ENCODE peak calls at places on chromosomes 12 and 14, in five cellular contexts. One of them, this sample, is unnamed.

GRCh38 chr14:95875831-95876768 is 532 bp upstream of the TUNAR start:
- DNase-seq in Caco-2: no peak
- DNase-seq in suprapubic skin: no peak
- DNase-seq in CD4-positive, CD25-positive, alpha-beta regulatory T cell: no peak
- DNase-seq in PC-3: no peak
- DNase-seq in this sample: no peak

GRCh38 chr12:92543872-92544271 is 158.9 kb upstream of the PLEKHG7 start:
- DNase-seq in Caco-2: no peak
- DNase-seq in suprapubic skin: no peak
- DNase-seq in CD4-positive, CD25-positive, alpha-beta regulatory T cell: no peak
- DNase-seq in PC-3: peak; percentile 8
- DNase-seq in this sample: no peak

GRCh38 chr12:14394317-14395058 is 29.0 kb downstream of the ATF7IP start:
- DNase-seq in Caco-2: peak; percentile 56
- DNase-seq in suprapubic skin: no peak
- DNase-seq in CD4-positive, CD25-positive, alpha-beta regulatory T cell: peak; percentile 75
- DNase-seq in PC-3: peak; percentile 53
- DNase-seq in this sample: no peak

GRCh38 chr12:101298426-101298825 is 18.5 kb downstream of the UTP20 start:
- DNase-seq in Caco-2: no peak
- DNase-seq in suprapubic skin: no peak
- DNase-seq in CD4-positive, CD25-positive, alpha-beta regulatory T cell: no peak
- DNase-seq in PC-3: peak; percentile 75
- DNase-seq in this sample: no peak

GRCh38 chr14:101008196-101008595 is 104.7 kb upstream of the RTL1 start:
- DNase-seq in Caco-2: no peak
- DNase-seq in suprapubic skin: peak; percentile 69
- DNase-seq in CD4-positive, CD25-positive, alpha-beta regulatory T cell: no peak
- DNase-seq in PC-3: no peak
- DNase-seq in this sample: peak; percentile 20

GRCh38 chr12:80763874-80764273 is 47.2 kb downstream of the MYF5 start:
- DNase-seq in Caco-2: no peak
- DNase-seq in suprapubic skin: no peak
- DNase-seq in CD4-positive, CD25-positive, alpha-beta regulatory T cell: no peak
- DNase-seq in PC-3: peak; percentile 60
- DNase-seq in this sample: no peak

GRCh38 chr12:129145381-129145780 is 292.1 kb downstream of the GLT1D1 start:
- DNase-seq in Caco-2: no peak
- DNase-seq in suprapubic skin: no peak
- DNase-seq in CD4-positive, CD25-positive, alpha-beta regulatory T cell: no peak
- DNase-seq in PC-3: no peak
- DNase-seq in this sample: no peak

GRCh38 chr12:42402821-42403411 is 76.9 kb downstream of the PPHLN1 start:
- DNase-seq in Caco-2: no peak
- DNase-seq in suprapubic skin: no peak
- DNase-seq in CD4-positive, CD25-positive, alpha-beta regulatory T cell: no peak
- DNase-seq in PC-3: no peak
- DNase-seq in this sample: no peak

GRCh38 chr14:24431569-24432258 is 2.0 kb downstream of the KHNYN start:
- DNase-seq in Caco-2: peak; percentile 93
- DNase-seq in suprapubic skin: peak; percentile 95
- DNase-seq in CD4-positive, CD25-positive, alpha-beta regulatory T cell: peak; percentile 86
- DNase-seq in PC-3: peak; percentile 93
- DNase-seq in this sample: peak; percentile 92

GRCh38 chr14:68975667-68976066 is 3.4 kb downstream of the ACTN1 start:
- DNase-seq in Caco-2: no peak
- DNase-seq in suprapubic skin: no peak
- DNase-seq in CD4-positive, CD25-positive, alpha-beta regulatory T cell: no peak
- DNase-seq in PC-3: no peak
- DNase-seq in this sample: no peak

GRCh38 chr14:61498303-61498702 is 176.9 kb downstream of the PRKCH start:
- DNase-seq in Caco-2: no peak
- DNase-seq in suprapubic skin: no peak
- DNase-seq in CD4-positive, CD25-positive, alpha-beta regulatory T cell: no peak
- DNase-seq in PC-3: no peak
- DNase-seq in this sample: no peak

GRCh38 chr12:67042697-67043131 is 226.4 kb upstream of the CAND1 start:
- DNase-seq in Caco-2: no peak
- DNase-seq in suprapubic skin: no peak
- DNase-seq in CD4-positive, CD25-positive, alpha-beta regulatory T cell: no peak
- DNase-seq in PC-3: peak; percentile 69
- DNase-seq in this sample: no peak

GRCh38 chr12:10716704-10717315 is 6.3 kb downstream of the YBX3 start:
- DNase-seq in Caco-2: peak; percentile 79
- DNase-seq in suprapubic skin: peak; percentile 94
- DNase-seq in CD4-positive, CD25-positive, alpha-beta regulatory T cell: no peak
- DNase-seq in PC-3: peak; percentile 88
- DNase-seq in this sample: peak; percentile 68

GRCh38 chr12:132478433-132478803 is 11.5 kb upstream of the FBRSL1 start:
- DNase-seq in Caco-2: no peak
- DNase-seq in suprapubic skin: no peak
- DNase-seq in CD4-positive, CD25-positive, alpha-beta regulatory T cell: no peak
- DNase-seq in PC-3: no peak
- DNase-seq in this sample: no peak

GRCh38 chr12:2633825-2634200 is 161.0 kb upstream of the FKBP4 start:
- DNase-seq in Caco-2: no peak
- DNase-seq in suprapubic skin: no peak
- DNase-seq in CD4-positive, CD25-positive, alpha-beta regulatory T cell: no peak
- DNase-seq in PC-3: no peak
- DNase-seq in this sample: no peak

GRCh38 chr14:37034410-37035285 is 137.8 kb downstream of the SLC25A21 start:
- DNase-seq in Caco-2: no peak
- DNase-seq in suprapubic skin: no peak
- DNase-seq in CD4-positive, CD25-positive, alpha-beta regulatory T cell: no peak
- DNase-seq in PC-3: no peak
- DNase-seq in this sample: no peak
- H3K36me3 ChIP-seq in Caco-2: no peaks in the 10 kb centered on the region
- H3K36me3 ChIP-seq in suprapubic skin: no peaks in the 10 kb centered on the region
- H3K36me3 ChIP-seq in CD4-positive, CD25-positive, alpha-beta regulatory T cell: no peaks in the 10 kb centered on the region
- H3K36me3 ChIP-seq in PC-3: no peaks in the 10 kb centered on the region
- H3K36me3 ChIP-seq in this sample: no peaks in the 10 kb centered on the region

GRCh38 chr14:26982071-26982470 is 384.2 kb upstream of the NOVA1 start:
- DNase-seq in Caco-2: no peak
- DNase-seq in suprapubic skin: no peak
- DNase-seq in CD4-positive, CD25-positive, alpha-beta regulatory T cell: no peak
- DNase-seq in PC-3: no peak
- DNase-seq in this sample: no peak

GRCh38 chr14:26987734-26988363 is 390.0 kb upstream of the NOVA1 start:
- DNase-seq in Caco-2: no peak
- DNase-seq in suprapubic skin: no peak
- DNase-seq in CD4-positive, CD25-positive, alpha-beta regulatory T cell: no peak
- DNase-seq in PC-3: no peak
- DNase-seq in this sample: no peak

GRCh38 chr14:26984318-26985177 is 386.7 kb upstream of the NOVA1 start:
- DNase-seq in Caco-2: peak; percentile 42
- DNase-seq in suprapubic skin: no peak
- DNase-seq in CD4-positive, CD25-positive, alpha-beta regulatory T cell: no peak
- DNase-seq in PC-3: peak; percentile 78
- DNase-seq in this sample: peak; percentile 55
- H3K4me3 ChIP-seq in Caco-2: no peak overlapping the region
- H3K4me3 ChIP-seq in suprapubic skin: no peak overlapping the region
- H3K4me3 ChIP-seq in CD4-positive, CD25-positive, alpha-beta regulatory T cell: no peak overlapping the region
- H3K4me3 ChIP-seq in PC-3: no peak overlapping the region
- H3K4me3 ChIP-seq in this sample: no peak overlapping the region

DNA sequence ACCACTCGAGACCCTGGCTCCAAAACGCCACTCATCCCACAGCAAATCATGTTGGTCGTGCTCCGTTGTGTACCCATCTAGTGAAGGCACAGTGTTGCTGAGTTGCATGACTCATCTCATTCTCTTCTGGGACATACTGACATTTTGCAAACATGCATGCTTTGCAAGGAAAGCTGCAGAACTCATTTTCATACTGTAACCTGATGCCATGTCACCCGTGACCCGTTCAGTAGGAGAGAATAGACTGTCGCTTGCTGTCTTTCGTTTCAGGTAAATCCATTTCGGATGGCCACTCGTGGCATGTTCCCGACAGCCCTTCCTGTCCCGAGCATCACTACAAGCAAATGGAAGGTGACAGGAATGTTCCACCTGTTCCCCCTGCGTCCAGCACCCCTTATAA is 78.2 kb downstream of the ESR2 start:
- DNase-seq in Caco-2: no peak
- DNase-seq in suprapubic skin: no peak
- DNase-seq in CD4-positive, CD25-positive, alpha-beta regulatory T cell: no peak
- DNase-seq in PC-3: no peak
- DNase-seq in this sample: no peak
- H3K36me3 ChIP-seq in Caco-2: no peaks in the 10 kb centered on the region
- H3K36me3 ChIP-seq in suprapubic skin: peaks cover 92% of the 10 kb centered on the region
- H3K36me3 ChIP-seq in CD4-positive, CD25-positive, alpha-beta regulatory T cell: peaks cover 99% of the 10 kb centered on the region
- H3K36me3 ChIP-seq in PC-3: no peaks in the 10 kb centered on the region
- H3K36me3 ChIP-seq in this sample: peaks cover 20% of the 10 kb centered on the region

GRCh38 chr14:90330203-90331196 is 1.2 kb downstream of the NRDE2 start:
- DNase-seq in Caco-2: no peak
- DNase-seq in suprapubic skin: no peak
- DNase-seq in CD4-positive, CD25-positive, alpha-beta regulatory T cell: no peak
- DNase-seq in PC-3: no peak
- DNase-seq in this sample: no peak
- H3K4me3 ChIP-seq in Caco-2: peak overlapping the region; percentile 37
- H3K4me3 ChIP-seq in suprapubic skin: peak overlapping the region; percentile 71
- H3K4me3 ChIP-seq in CD4-positive, CD25-positive, alpha-beta regulatory T cell: peak overlapping the region; percentile 93
- H3K4me3 ChIP-seq in PC-3: peak overlapping the region; percentile 82
- H3K4me3 ChIP-seq in this sample: peak overlapping the region; percentile 57

DNA sequence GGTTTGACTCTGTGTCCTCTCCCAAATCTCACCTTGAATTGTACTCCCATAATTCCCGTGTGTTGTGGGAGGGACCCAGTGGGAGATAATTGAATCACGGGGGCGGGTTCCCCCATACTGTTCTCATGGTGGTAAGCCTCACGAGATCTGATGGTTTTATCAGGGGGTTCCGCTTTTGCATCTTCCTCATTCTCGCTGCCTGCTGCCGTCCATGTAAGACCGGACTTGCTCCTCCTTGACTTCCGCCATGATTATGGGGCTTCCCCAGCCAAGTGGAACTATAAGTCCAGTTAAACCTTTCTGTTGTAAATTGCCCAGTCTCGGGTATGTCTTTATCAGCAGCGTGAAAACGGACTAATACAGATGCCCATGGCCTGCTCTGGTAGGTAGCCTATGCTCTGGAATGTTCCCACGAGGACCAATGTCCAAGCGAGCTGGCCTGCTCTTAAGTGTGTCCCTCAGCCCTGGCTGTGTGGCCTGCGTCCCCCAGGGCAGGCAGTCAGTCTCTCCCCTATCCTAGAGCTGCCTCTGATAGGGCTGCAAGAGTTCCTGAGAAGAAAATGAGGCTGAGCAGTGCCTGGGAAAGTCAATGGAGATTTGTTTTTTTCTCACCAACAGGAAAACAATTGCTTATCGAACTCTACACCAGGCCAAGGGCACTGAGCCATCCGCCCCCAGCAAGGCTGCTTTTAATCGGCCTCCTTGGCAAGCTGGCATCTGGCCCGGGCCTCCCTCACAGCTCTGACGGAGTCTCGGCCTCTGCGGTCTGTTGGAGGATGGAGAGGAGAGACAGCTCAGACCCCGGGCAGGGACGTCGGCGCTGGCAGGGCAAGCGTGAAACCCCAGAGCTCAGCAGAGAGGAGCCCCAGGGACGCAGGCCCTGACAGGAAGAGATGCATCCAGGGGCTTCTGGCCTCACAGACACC is 17.8 kb downstream of the CAMKK2 start:
- DNase-seq in Caco-2: no peak
- DNase-seq in suprapubic skin: no peak
- DNase-seq in CD4-positive, CD25-positive, alpha-beta regulatory T cell: no peak
- DNase-seq in PC-3: no peak
- DNase-seq in this sample: peak; percentile 54
- H3K36me3 ChIP-seq in Caco-2: no peaks in the 10 kb centered on the region
- H3K36me3 ChIP-seq in suprapubic skin: peaks cover 8% of the 10 kb centered on the region
- H3K36me3 ChIP-seq in CD4-positive, CD25-positive, alpha-beta regulatory T cell: no peaks in the 10 kb centered on the region
- H3K36me3 ChIP-seq in PC-3: peaks cover 9% of the 10 kb centered on the region
- H3K36me3 ChIP-seq in this sample: peaks cover 6% of the 10 kb centered on the region

DNA sequence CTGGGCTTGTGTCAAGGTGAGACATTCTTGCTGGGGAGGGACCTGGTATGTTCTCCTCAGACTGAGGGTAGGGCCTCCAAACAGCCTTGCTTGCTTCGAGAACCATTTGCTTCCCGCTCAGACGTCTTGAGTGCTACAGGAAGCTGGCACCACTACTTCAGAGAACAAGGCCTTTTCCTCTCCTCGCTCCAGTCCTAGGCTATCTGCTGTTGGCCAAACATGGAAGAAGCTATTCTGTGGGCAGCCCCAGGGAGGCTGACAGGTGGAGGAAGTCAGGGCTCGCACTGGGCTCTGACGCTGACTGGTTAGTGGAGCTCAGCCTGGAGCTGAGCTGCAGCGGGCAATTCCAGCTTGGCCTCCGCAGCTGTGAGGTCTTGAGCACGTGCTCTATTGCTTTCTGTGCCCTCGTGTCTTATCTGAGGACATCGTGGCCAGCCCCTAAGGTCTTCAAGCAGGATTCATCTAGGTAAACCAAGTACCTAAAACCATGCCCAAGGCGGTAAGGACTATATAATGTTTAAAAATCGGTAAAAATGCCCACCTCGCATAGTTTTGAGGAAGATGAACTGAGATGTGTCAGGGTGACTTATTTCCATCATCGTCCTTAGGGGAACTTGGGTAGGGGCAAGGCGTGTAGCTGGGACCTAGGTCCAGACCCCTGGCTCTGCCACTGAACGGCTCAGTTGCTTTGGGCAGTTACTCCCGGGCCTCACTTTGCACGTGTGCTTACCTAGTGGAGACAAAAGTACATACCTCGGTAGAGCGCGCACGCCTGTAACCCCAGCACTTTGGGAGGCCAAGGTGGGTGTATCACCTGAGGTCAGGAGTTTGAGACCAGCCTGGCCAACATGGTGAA is 4.3 kb downstream of the GAPDH start:
- DNase-seq in Caco-2: peak; percentile 68
- DNase-seq in suprapubic skin: no peak
- DNase-seq in CD4-positive, CD25-positive, alpha-beta regulatory T cell: no peak
- DNase-seq in PC-3: peak; percentile 16
- DNase-seq in this sample: no peak
- H3K4me3 ChIP-seq in Caco-2: no peak overlapping the region
- H3K4me3 ChIP-seq in suprapubic skin: no peak overlapping the region
- H3K4me3 ChIP-seq in CD4-positive, CD25-positive, alpha-beta regulatory T cell: no peak overlapping the region
- H3K4me3 ChIP-seq in PC-3: no peak overlapping the region
- H3K4me3 ChIP-seq in this sample: no peak overlapping the region

DNA sequence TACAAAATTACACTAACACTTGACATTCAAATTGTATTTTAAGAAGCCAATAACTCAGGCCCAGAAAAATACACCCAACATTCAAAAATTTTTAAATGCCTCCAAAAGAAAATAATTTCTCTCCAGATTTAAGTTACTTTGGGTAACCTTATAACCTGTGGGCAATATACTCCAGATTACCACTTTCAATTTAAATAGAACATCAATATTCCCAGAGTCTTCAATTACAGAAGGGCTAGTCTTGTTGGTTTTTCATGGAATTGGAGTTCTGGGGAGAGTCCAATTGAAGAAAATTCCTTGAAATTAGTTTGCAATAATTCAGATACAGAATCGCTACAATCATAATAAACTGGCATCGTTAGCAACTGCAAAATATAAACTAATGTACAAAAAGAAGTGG is 2.0 kb downstream of the PPP4R3A start:
- DNase-seq in Caco-2: no peak
- DNase-seq in suprapubic skin: no peak
- DNase-seq in CD4-positive, CD25-positive, alpha-beta regulatory T cell: no peak
- DNase-seq in PC-3: no peak
- DNase-seq in this sample: no peak
- H3K36me3 ChIP-seq in Caco-2: peaks cover 1% of the 10 kb centered on the region
- H3K36me3 ChIP-seq in suprapubic skin: peaks cover 9% of the 10 kb centered on the region
- H3K36me3 ChIP-seq in CD4-positive, CD25-positive, alpha-beta regulatory T cell: peaks cover 28% of the 10 kb centered on the region
- H3K36me3 ChIP-seq in PC-3: peaks cover 28% of the 10 kb centered on the region
- H3K36me3 ChIP-seq in this sample: peaks cover 8% of the 10 kb centered on the region

GRCh38 chr14:89013098-89013504 is 188.7 kb downstream of the TTC8 start:
- DNase-seq in Caco-2: peak; percentile 95
- DNase-seq in suprapubic skin: no peak
- DNase-seq in CD4-positive, CD25-positive, alpha-beta regulatory T cell: no peak
- DNase-seq in PC-3: peak; percentile 59
- DNase-seq in this sample: peak; percentile 38
- H3K4me3 ChIP-seq in Caco-2: peak overlapping the region; percentile 45
- H3K4me3 ChIP-seq in suprapubic skin: no peak overlapping the region
- H3K4me3 ChIP-seq in CD4-positive, CD25-positive, alpha-beta regulatory T cell: no peak overlapping the region
- H3K4me3 ChIP-seq in PC-3: no peak overlapping the region
- H3K4me3 ChIP-seq in this sample: no peak overlapping the region

GRCh38 chr14:51258280-51258679 is 18.2 kb downstream of the TMX1 start:
- DNase-seq in Caco-2: no peak
- DNase-seq in suprapubic skin: no peak
- DNase-seq in CD4-positive, CD25-positive, alpha-beta regulatory T cell: no peak
- DNase-seq in PC-3: no peak
- DNase-seq in this sample: no peak
- H3K36me3 ChIP-seq in Caco-2: no peaks in the 10 kb centered on the region
- H3K36me3 ChIP-seq in suprapubic skin: peaks cover 27% of the 10 kb centered on the region
- H3K36me3 ChIP-seq in CD4-positive, CD25-positive, alpha-beta regulatory T cell: peaks cover 18% of the 10 kb centered on the region
- H3K36me3 ChIP-seq in PC-3: peaks cover 53% of the 10 kb centered on the region
- H3K36me3 ChIP-seq in this sample: peaks cover 2% of the 10 kb centered on the region